ENCODE peak calls at places on chromosomes 4 and X, in seven cellular contexts. I is IMR-90; V is aorta; K is BE2C; S is CD4-positive, alpha-beta memory T cell; J is neural progenitor cell; W is right atrium auricular region. D is an unnamed sample.
A peak's percentile ranks its signal among the peaks of the same experiment; 100 is the strongest.

GRCh38 chr4:16226816-16227461 is 668 bp upstream of the TAPT1 start:
- DNase-seq in I (no peak), V (peak; percentile 69), K (peak; percentile 56), S (peak; percentile 41), J (peak; percentile 75), W (peak; percentile 69), D (peak; percentile 53)

GRCh38 chrX:22430701-22431100 is 158.0 kb downstream of the CBLL2 start:
- DNase-seq in I (peak; percentile 21), V (no peak), K (no peak), S (no peak), J (no peak), W (no peak), D (no peak)

GRCh38 chr4:68569466-68570121 is 6.5 kb downstream of the UGT2B17 start:
- DNase-seq in I (no peak), V (no peak), K (no peak), S (no peak), J (no peak), W (no peak), D (no peak)

GRCh38 chr4:59455751-59456150 is 1744.4 kb upstream of the ADGRL3 start:
- DNase-seq in I (no peak), V (no peak), K (no peak), S (no peak), J (no peak), W (no peak), D (no peak)

GRCh38 chr4:54076673-54077072 is 12.3 kb upstream of the CHIC2 start:
- DNase-seq in I (peak; percentile 39), V (no peak), K (no peak), S (no peak), J (no peak), W (no peak), D (no peak)

GRCh38 chrX:141642979-141643378 is 53.5 kb downstream of the SPANXA2 start:
- DNase-seq in I (peak; percentile 15), V (no peak), K (no peak), S (no peak), J (peak; percentile 11), W (no peak), D (no peak)

GRCh38 chr4:73908965-73909364 is 39.8 kb downstream of the CXCL1 start:
- DNase-seq in I (no peak), V (no peak), K (no peak), S (no peak), J (no peak), W (no peak), D (no peak)

GRCh38 chr4:87179751-87180150 is 40.7 kb downstream of the KLHL8 start:
- DNase-seq in I (peak; percentile 67), V (no peak), K (no peak), S (no peak), J (no peak), W (no peak), D (no peak)

GRCh38 chr4:36716874-36717273 is 435.5 kb downstream of the DTHD1 start:
- DNase-seq in I (no peak), V (no peak), K (no peak), S (no peak), J (no peak), W (no peak), D (no peak)

GRCh38 chr4:77156912-77157858 is at the start of gene CCNG2:
- DNase-seq in I (peak; percentile 94), V (peak; percentile 94), K (peak; percentile 86), S (peak; percentile 53), J (peak; percentile 99), W (peak; percentile 83), D (peak; percentile 31)

GRCh38 chr4:120683902-120684540 is 238.5 kb downstream of the PRDM5 start:
- DNase-seq in I (no peak), V (no peak), K (peak; percentile 35), S (no peak), J (no peak), W (no peak), D (no peak)

GRCh38 chrX:8242431-8242830 is 71.4 kb upstream of the VCX2 start:
- DNase-seq in I (no peak), V (no peak), K (no peak), S (no peak), J (no peak), W (no peak), D (no peak)

GRCh38 chr4:113901994-113902787 is 77.3 kb downstream of the ARSJ start:
- DNase-seq in I (no peak), V (no peak), K (no peak), S (peak; percentile 81), J (no peak), W (no peak), D (peak; percentile 89)

GRCh38 chr4:139651282-139652194 is 14.1 kb upstream of the MGST2 start:
- DNase-seq in I (peak; percentile 83), V (peak; percentile 89), K (peak; percentile 81), S (peak; percentile 56), J (peak; percentile 79), W (peak; percentile 86), D (peak; percentile 77)

GRCh38 chrX:26586570-26586969 is 370.6 kb downstream of the MAGEB5 start:
- DNase-seq in I (no peak), V (no peak), K (no peak), S (no peak), J (peak; percentile 20), W (no peak), D (no peak)

GRCh38 chr4:81509822-81510221 is 38.1 kb upstream of the RASGEF1B start:
- DNase-seq in I (no peak), V (no peak), K (no peak), S (no peak), J (no peak), W (no peak), D (no peak)

GRCh38 chr4:81504685-81505598 is 33.2 kb upstream of the RASGEF1B start:
- DNase-seq in I (no peak), V (peak; percentile 91), K (no peak), S (peak; percentile 52), J (no peak), W (peak; percentile 90), D (peak; percentile 58)

GRCh38 chr4:81506731-81507130 is 35.0 kb upstream of the RASGEF1B start:
- DNase-seq in I (no peak), V (no peak), K (no peak), S (no peak), J (no peak), W (no peak), D (no peak)

GRCh38 chr4:81508786-81509574 is 37.3 kb upstream of the RASGEF1B start:
- DNase-seq in I (no peak), V (no peak), K (no peak), S (no peak), J (no peak), W (no peak), D (no peak)

DNA sequence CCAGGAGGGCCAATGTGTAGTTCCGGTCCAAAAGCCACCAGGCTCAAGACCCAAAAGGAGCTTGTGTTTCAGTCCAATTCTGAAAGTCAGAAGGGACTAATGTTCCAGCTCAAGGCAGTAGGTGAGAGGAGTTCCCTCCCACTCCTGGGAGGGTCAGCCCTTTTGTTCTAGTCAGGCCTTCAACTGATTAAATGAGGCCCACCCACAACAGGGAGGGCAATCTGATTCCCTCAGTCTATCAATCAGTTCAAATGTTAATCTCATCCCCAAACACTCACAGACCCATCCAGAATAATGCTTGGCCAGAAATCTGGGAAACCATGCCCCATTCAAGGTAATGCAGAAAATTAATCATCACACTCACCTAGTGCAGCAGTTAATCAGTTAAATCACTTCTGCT is 35.8 kb upstream of the RASGEF1B start:
- DNase-seq in I (no peak), V (no peak), K (no peak), S (no peak), J (no peak), W (no peak), D (no peak)
- H3K4me1 ChIP-seq in I (no peaks in the 10 kb centered on the region), V (no peaks in the 10 kb centered on the region), K (no peaks in the 10 kb centered on the region), S (peaks cover 20% of the 10 kb centered on the region), J (peaks cover 23% of the 10 kb centered on the region), W (peaks cover 13% of the 10 kb centered on the region), D (no peaks in the 10 kb centered on the region)

GRCh38 chr4:177047070-177047850 is 254.5 kb upstream of the VEGFC start:
- DNase-seq in I (peak; percentile 81), V (peak; percentile 58), K (peak; percentile 78), S (peak; percentile 32), J (peak; percentile 81), W (no peak), D (peak; percentile 59)
- H3K4me3 ChIP-seq in I (no peak overlapping the region), V (no peak overlapping the region), K (no peak overlapping the region), S (no peak overlapping the region), J (no peak overlapping the region), W (no peak overlapping the region), D (no peak overlapping the region)

GRCh38 chr4:2412534-2412884 is 5.9 kb downstream of the ZFYVE28 start:
- DNase-seq in I (no peak), V (no peak), K (no peak), S (no peak), J (no peak), W (no peak), D (peak; percentile 96)

GRCh38 chr4:2413821-2414610 is 4.4 kb downstream of the ZFYVE28 start:
- DNase-seq in I (no peak), V (no peak), K (no peak), S (peak; percentile 29), J (peak; percentile 5), W (no peak), D (peak; percentile 92)

GRCh38 chr4:2415213-2415612 is 3.2 kb downstream of the ZFYVE28 start:
- DNase-seq in I (no peak), V (no peak), K (no peak), S (no peak), J (no peak), W (no peak), D (no peak)

GRCh38 chr4:2411786-2412510 is 6.5 kb downstream of the ZFYVE28 start:
- DNase-seq in I (no peak), V (no peak), K (no peak), S (no peak), J (peak; percentile 1), W (no peak), D (no peak)

DNA sequence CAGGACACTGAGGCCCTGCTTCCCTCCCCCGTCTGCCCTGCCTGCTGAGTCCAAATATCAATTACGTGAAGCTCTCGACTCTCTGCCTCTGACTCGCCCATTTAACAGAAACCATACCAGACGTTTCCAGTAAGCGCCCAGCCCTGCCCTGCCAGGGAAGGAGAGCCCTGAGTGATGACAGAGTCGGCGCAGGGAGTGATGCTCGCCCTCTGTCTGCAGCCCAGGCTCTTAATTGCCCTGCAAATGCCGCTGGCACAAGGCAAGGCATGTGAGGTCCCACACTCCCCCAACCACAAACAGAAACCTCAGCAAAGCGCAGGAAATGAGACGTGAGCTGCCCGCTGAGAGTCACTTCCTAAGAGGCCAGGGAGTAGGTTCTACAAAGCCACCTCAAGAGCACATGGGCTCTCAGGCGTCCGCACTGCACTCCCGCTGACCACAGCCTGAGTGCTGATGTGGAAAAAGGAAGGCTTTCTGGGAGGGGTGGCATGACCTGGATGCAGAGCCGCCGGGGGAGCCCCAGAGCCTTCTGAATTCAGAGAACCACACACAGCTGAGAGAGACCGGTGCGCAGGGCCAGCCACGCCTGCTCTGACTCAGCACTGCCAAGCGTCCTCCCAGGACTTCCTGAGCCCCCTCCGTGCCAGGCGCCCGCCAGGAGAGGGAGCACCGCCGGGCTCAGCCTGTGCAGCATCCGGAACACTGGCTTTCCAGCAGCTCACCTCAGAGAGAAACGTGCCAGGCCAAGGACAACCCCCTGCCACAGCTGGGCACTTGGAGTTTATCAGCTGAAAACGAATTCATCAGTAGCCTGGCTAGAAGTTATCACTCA is 5.3 kb downstream of the ZFYVE28 start:
- DNase-seq in I (peak; percentile 85), V (peak; percentile 93), K (peak; percentile 87), S (peak; percentile 98), J (peak; percentile 85), W (peak; percentile 76), D (peak; percentile 91)
- H3K4me1 ChIP-seq in I (peaks cover 15% of the 10 kb centered on the region), V (no peaks in the 10 kb centered on the region), K (no peaks in the 10 kb centered on the region), S (peaks cover 81% of the 10 kb centered on the region), J (peaks cover 15% of the 10 kb centered on the region), W (peaks cover 47% of the 10 kb centered on the region), D (peaks cover 15% of the 10 kb centered on the region)

DNA sequence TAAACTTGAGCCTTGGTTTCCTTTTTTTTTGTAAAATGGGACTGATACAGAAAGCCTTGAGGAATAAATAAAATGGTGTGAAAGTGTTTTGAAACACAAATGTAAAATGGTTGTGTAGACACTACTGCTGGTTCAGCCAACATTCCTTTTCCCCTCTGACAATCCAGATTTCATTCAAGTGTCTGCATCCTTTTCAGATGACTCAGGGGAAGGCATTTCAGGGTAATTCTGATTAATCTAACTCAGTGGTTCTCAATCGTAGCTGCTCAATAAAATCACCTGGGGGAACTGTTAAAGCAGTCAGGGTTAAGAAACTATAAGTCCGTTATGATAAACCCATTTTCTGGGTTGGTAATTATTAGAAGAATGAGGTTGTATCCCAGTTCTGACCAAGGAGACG is 4.6 kb downstream of the ARHGAP10 start:
- DNase-seq in I (peak; percentile 79), V (no peak), K (no peak), S (no peak), J (no peak), W (no peak), D (no peak)
- H3K4me3 ChIP-seq in I (no peak overlapping the region), V (no peak overlapping the region), K (no peak overlapping the region), S (no peak overlapping the region), J (no peak overlapping the region), W (no peak overlapping the region), D (no peak overlapping the region)

D was measured in small intestine.